ENCODE peak calls at places on chromosomes 5 and 9, in four cellular contexts. A, U, Z and K are unnamed samples. For H3K4me1, the result is how much of the 10 kb centered on the place peaks cover.

GRCh38 chr5:40587284-40587882 is 92.3 kb upstream of the PTGER4 start:
- DNase-seq in A (no peak), U (no peak), Z (no peak), K (no peak)

GRCh38 chr5:54460181-54460919 is 4.9 kb downstream of the HSPB3 start:
- DNase-seq in A (peak), U (no peak), Z (no peak), K (no peak)

GRCh38 chr5:79130781-79131180 is 19.2 kb downstream of the BHMT start:
- DNase-seq in A (no peak), U (no peak), Z (no peak), K (no peak)

GRCh38 chr5:148033138-148033537 is 30.6 kb upstream of the SPINK5 start:
- DNase-seq in A (no peak), U (no peak), Z (no peak), K (no peak)

GRCh38 chr5:157222506-157223230 is 42.0 kb downstream of the ITK start:
- DNase-seq in A (peak), U (no peak), Z (peak), K (no peak)

GRCh38 chr9:137114220-137114612 is 317 bp downstream of the DPP7 start:
- DNase-seq in A (peak), U (no peak), Z (no peak), K (no peak)

GRCh38 chr9:89869774-89870173 is 265.0 kb downstream of the GADD45G start:
- DNase-seq in A (no peak), U (peak), Z (no peak), K (no peak)

GRCh38 chr5:38752622-38753021 is 93.2 kb upstream of the OSMR start:
- DNase-seq in A (peak), U (no peak), Z (no peak), K (no peak)

GRCh38 chr5:180810210-180811011 is 7.8 kb upstream of the MGAT1 start:
- DNase-seq in A (peak), U (peak), Z (peak), K (peak)

GRCh38 chr9:69085523-69086283 is 50.2 kb downstream of the FXN start:
- DNase-seq in A (peak), U (no peak), Z (no peak), K (no peak)

GRCh38 chr5:4572713-4573112 is 567.4 kb upstream of the ADAMTS16 start:
- DNase-seq in A (no peak), U (no peak), Z (no peak), K (no peak)

GRCh38 chr9:19171271-19171670 is 44.0 kb upstream of the PLIN2 start:
- DNase-seq in A (no peak), U (no peak), Z (no peak), K (no peak)

GRCh38 chr5:92002875-92003274 is 619.8 kb upstream of the ARRDC3 start:
- DNase-seq in A (peak), U (no peak), Z (no peak), K (no peak)

GRCh38 chr5:31855527-31855862 is 216.6 kb downstream of the PDZD2 start:
- DNase-seq in A (no peak), U (no peak), Z (no peak), K (no peak)
- H3K4me3 ChIP-seq in A (no peak), U (peak), Z (peak), K (peak)

GRCh38 chr9:108780949-108781734 is 74.6 kb downstream of the ACTL7B start:
- DNase-seq in A (peak), U (no peak), Z (no peak), K (no peak)
- H3K27ac ChIP-seq in A (no peak), U (no peak), Z (no peak), K (no peak)

DNA sequence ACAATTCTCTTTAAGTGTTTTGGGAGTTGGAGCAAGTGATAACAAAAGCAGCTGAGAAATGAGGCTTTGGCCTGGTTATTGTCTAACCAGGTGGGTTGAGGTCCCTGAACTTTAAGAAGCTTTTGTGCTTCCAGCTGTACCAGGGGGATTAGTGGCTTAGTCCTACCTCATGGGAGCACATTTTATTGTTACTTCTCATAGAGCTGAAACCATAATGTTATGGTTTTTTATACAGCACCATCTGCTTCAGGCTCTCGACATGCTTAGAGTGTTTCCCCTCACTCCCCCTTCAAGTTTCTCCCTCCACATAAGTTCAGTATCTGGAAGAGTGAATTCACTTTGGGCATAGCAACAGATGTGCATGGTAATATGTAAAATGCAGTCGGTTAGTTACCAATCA is 95.7 kb upstream of the SPRY4 start:
- DNase-seq in A (no peak), U (no peak), Z (no peak), K (no peak)
- H3K4me1 ChIP-seq in A (under half), U (under half), Z (under half), K (under half)

DNA sequence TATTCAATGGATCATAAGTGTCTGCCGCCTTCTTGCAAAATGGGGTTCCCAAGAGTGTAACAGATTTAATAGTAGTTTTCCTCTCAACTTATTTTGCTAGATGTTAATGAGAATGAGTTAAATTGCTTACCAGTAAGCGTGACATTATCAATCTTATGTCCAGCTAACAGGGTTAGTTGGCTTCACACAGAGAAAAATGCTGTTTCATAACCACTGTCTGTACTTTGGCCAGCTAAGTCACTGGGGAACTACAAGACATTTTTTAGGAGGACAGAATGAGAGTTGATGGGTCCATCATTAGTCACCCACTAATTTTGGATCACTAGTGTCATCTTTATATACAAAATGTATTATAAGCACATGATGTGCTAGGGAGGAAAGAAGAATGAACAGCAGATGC is 1.4 kb downstream of the CDC37L1 start:
- DNase-seq in A (peak), U (no peak), Z (no peak), K (no peak)
- H3K4me3 ChIP-seq in A (peak), U (peak), Z (peak), K (peak)

GRCh38 chr5:77232959-77233358 is 22.5 kb downstream of the PDE8B start:
- DNase-seq in A (peak), U (no peak), Z (no peak), K (no peak)
- H3K27ac ChIP-seq in A (no peak), U (no peak), Z (no peak), K (peak)

GRCh38 chr9:77518688-77519087 is 129.4 kb downstream of the GNA14 start:
- DNase-seq in A (no peak), U (no peak), Z (no peak), K (no peak)
- H3K4me1 ChIP-seq in A (under half), U (under half), Z (under half), K (under half)

GRCh38 chr5:133969654-133970324 is 1.4 kb upstream of the C5orf15 start:
- DNase-seq in A (peak), U (no peak), Z (no peak), K (no peak)
- H3K4me3 ChIP-seq in A (peak), U (no peak), Z (no peak), K (no peak)

DNA sequence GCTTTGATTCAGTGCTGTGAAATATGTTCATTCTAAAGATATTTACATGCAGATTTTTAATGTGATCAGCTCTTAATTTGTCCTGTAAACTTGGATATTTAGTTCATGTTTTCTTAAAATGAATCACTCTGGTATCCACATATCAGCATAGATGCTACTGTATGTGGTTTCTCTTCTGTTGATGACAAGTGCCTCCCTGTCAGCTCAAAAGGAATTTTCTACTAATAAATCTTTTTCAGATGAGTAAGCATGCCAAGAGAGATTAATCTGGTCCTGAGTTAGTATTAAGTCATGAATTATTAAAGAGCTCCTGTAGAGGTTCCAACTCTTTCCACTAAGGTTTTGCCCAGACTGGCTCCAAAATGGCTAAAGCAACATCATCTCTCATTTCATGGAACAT is 129.2 kb downstream of the GOLPH3 start:
- DNase-seq in A (peak), U (no peak), Z (no peak), K (no peak)
- H3K27ac ChIP-seq in A (no peak), U (no peak), Z (no peak), K (no peak)

GRCh38 chr9:20304001-20304400 is 318.3 kb downstream of the MLLT3 start:
- DNase-seq in A (no peak), U (no peak), Z (no peak), K (no peak)
- H3K4me1 ChIP-seq in A (under half), U (under half), Z (under half), K (under half)